ENCODE peak calls at places on chromosomes 5 and 9, in five cellular contexts. Y, G, D, M and X are unnamed samples.

GRCh38 chr9:5478214-5478613 is 27.9 kb downstream of the CD274 start:
- DNase-seq in Y (no peak), G (no peak), D (no peak), M (no peak), X (no peak)

GRCh38 chr9:70079364-70080103 is 35.9 kb downstream of the MAMDC2 start:
- DNase-seq in Y (no peak), G (peak), D (peak), M (peak), X (no peak)

GRCh38 chr9:95923794-95924193 is 48.3 kb downstream of the ERCC6L2 start:
- DNase-seq in Y (no peak), G (no peak), D (no peak), M (no peak), X (no peak)

GRCh38 chr9:86690034-86690433 is 257.3 kb downstream of the GAS1 start:
- DNase-seq in Y (no peak), G (no peak), D (no peak), M (no peak), X (no peak)

GRCh38 chr9:17839744-17840143 is 260.9 kb downstream of the SH3GL2 start:
- DNase-seq in Y (no peak), G (no peak), D (no peak), M (no peak), X (peak)

GRCh38 chr5:151212361-151212899 is 11.5 kb downstream of the CCDC69 start:
- DNase-seq in Y (no peak), G (no peak), D (no peak), M (no peak), X (no peak)

GRCh38 chr5:153569036-153569435 is 78.6 kb downstream of the GRIA1 start:
- DNase-seq in Y (no peak), G (peak), D (no peak), M (no peak), X (no peak)

GRCh38 chr9:6924988-6925563 is 167.3 kb downstream of the KDM4C start:
- DNase-seq in Y (no peak), G (no peak), D (no peak), M (no peak), X (no peak)

GRCh38 chr5:10307206-10308148 is at the start of gene CMBL:
- DNase-seq in Y (peak), G (peak), D (peak), M (peak), X (peak)

GRCh38 chr5:9437741-9438240 is 108.1 kb downstream of the SEMA5A start:
- DNase-seq in Y (no peak), G (peak), D (no peak), M (no peak), X (no peak)

GRCh38 chr5:8247485-8247884 is 378.5 kb downstream of the MTRR start:
- DNase-seq in Y (no peak), G (peak), D (no peak), M (no peak), X (no peak)

GRCh38 chr5:172758077-172758835 is 12.7 kb downstream of the DUSP1 start:
- DNase-seq in Y (no peak), G (peak), D (no peak), M (peak), X (no peak)

GRCh38 chr5:158813275-158813674 is 286.4 kb downstream of the EBF1 start:
- DNase-seq in Y (no peak), G (no peak), D (no peak), M (no peak), X (no peak)

GRCh38 chr5:171207256-171207866 is 101.7 kb upstream of the TLX3 start:
- DNase-seq in Y (peak), G (peak), D (no peak), M (peak), X (no peak)

GRCh38 chr5:143019157-143019556 is 249.0 kb downstream of the ARHGAP26 start:
- DNase-seq in Y (no peak), G (no peak), D (no peak), M (no peak), X (no peak)

GRCh38 chr9:77589046-77589795 is 58.9 kb downstream of the GNA14 start:
- DNase-seq in Y (no peak), G (no peak), D (peak), M (peak), X (no peak)

GRCh38 chr9:93064392-93065124 is 6.1 kb downstream of the SUSD3 start:
- DNase-seq in Y (no peak), G (no peak), D (no peak), M (no peak), X (peak)

GRCh38 chr5:116557669-116558271 is 16.9 kb downstream of the SEMA6A start:
- DNase-seq in Y (peak), G (peak), D (peak), M (peak), X (no peak)

GRCh38 chr5:138541511-138541910 is 1.5 kb downstream of the ETF1 start:
- DNase-seq in Y (no peak), G (peak), D (no peak), M (no peak), X (no peak)

GRCh38 chr5:36045895-36046294 is 20.8 kb downstream of the UGT3A2 start:
- DNase-seq in Y (no peak), G (no peak), D (no peak), M (no peak), X (no peak)

GRCh38 chr5:35372482-35372881 is 142.2 kb upstream of the PRLR start:
- DNase-seq in Y (no peak), G (no peak), D (no peak), M (no peak), X (no peak)

GRCh38 chr5:113232246-113232645 is 202.5 kb downstream of the TSSK1B start:
- DNase-seq in Y (no peak), G (peak), D (no peak), M (no peak), X (no peak)

GRCh38 chr5:61551637-61552313 is 219.7 kb downstream of the ZSWIM6 start:
- DNase-seq in Y (no peak), G (no peak), D (no peak), M (no peak), X (no peak)

GRCh38 chr9:84397822-84398221 is 57.3 kb upstream of the SLC28A3 start:
- DNase-seq in Y (no peak), G (peak), D (no peak), M (no peak), X (no peak)

GRCh38 chr5:138438724-138439536 is at the start of gene REEP2:
- DNase-seq in Y (peak), G (peak), D (no peak), M (peak), X (peak)

GRCh38 chr5:118883396-118883795 is 105.0 kb downstream of the DTWD2 start:
- DNase-seq in Y (no peak), G (no peak), D (no peak), M (no peak), X (no peak)

GRCh38 chr5:66882592-66883227 is 286.5 kb downstream of the MAST4 start:
- DNase-seq in Y (no peak), G (peak), D (no peak), M (peak), X (no peak)

GRCh38 chr9:89189215-89189614 is 10.6 kb upstream of the SHC3 start:
- DNase-seq in Y (no peak), G (peak), D (no peak), M (no peak), X (no peak)

GRCh38 chr5:67290620-67291019 is 94.0 kb upstream of the CD180 start:
- DNase-seq in Y (no peak), G (no peak), D (no peak), M (no peak), X (no peak)

GRCh38 chr5:97194366-97194765 is 11.3 kb upstream of the RIOK2 start:
- DNase-seq in Y (no peak), G (no peak), D (no peak), M (no peak), X (no peak)

GRCh38 chr9:131656356-131657030 is 83.4 kb downstream of the RAPGEF1 start:
- DNase-seq in Y (no peak), G (no peak), D (no peak), M (no peak), X (no peak)

GRCh38 chr9:121698627-121699270 is 47.3 kb downstream of the DAB2IP start:
- DNase-seq in Y (peak), G (peak), D (peak), M (peak), X (peak)

GRCh38 chr5:97297063-97297715 is 114.1 kb upstream of the RIOK2 start:
- DNase-seq in Y (peak), G (peak), D (peak), M (peak), X (no peak)

GRCh38 chr5:163535290-163535689 is 29.9 kb downstream of the MAT2B start:
- DNase-seq in Y (no peak), G (no peak), D (no peak), M (no peak), X (no peak)

GRCh38 chr9:109455391-109455790 is 42.7 kb downstream of the PTPN3 start:
- DNase-seq in Y (no peak), G (no peak), D (no peak), M (no peak), X (no peak)

GRCh38 chr9:135864447-135865049 is 42.8 kb downstream of the CAMSAP1 start:
- DNase-seq in Y (peak), G (peak), D (peak), M (peak), X (peak)

GRCh38 chr9:127255692-127256091 is 8.9 kb upstream of the GARNL3 start:
- DNase-seq in Y (no peak), G (no peak), D (no peak), M (no peak), X (no peak)

GRCh38 chr9:114561771-114562170 is 25.8 kb upstream of the ATP6V1G1 start:
- DNase-seq in Y (no peak), G (no peak), D (no peak), M (no peak), X (no peak)